ENCODE peak calls at places on chromosome 7, in six cellular contexts. V is EH; U is choroid plexus epithelial cell; Z is GM13977; N is stimulated activated CD4-positive, alpha-beta T cell treated with anti-CD3 and anti-CD28 coated beads, Interleukin-1b, Interleukin-23, amount 100 ng/mL, for 24 hours; B is hypothalamus. A is an unnamed sample.
A peak's percentile ranks its signal among the peaks of the same experiment; 100 is the strongest.

GRCh38 chr7:118372530-118372929 is 148.0 kb downstream of the ANKRD7 start:
- DNase-seq in V (no peak), U (peak; percentile 8), Z (no peak), N (no peak), B (no peak), A (peak; percentile 2)

GRCh38 chr7:157850481-157851444 is 514.0 kb downstream of the DNAJB6 start:
- DNase-seq in V (no peak), U (no peak), Z (no peak), N (no peak), B (no peak), A (no peak)

GRCh38 chr7:35415411-35415822 is 161.5 kb upstream of the TBX20 start:
- DNase-seq in V (no peak), U (no peak), Z (no peak), N (no peak), B (no peak), A (no peak)

GRCh38 chr7:121076350-121077164 is 88.0 kb downstream of the CPED1 start:
- DNase-seq in V (peak; percentile 76), U (peak; percentile 94), Z (no peak), N (no peak), B (no peak), A (peak; percentile 72)

GRCh38 chr7:94512735-94513564 is 3.3 kb downstream of the CASD1 start:
- DNase-seq in V (no peak), U (no peak), Z (no peak), N (no peak), B (no peak), A (no peak)

GRCh38 chr7:2926898-2927405 is 82.8 kb upstream of the GNA12 start:
- DNase-seq in V (no peak), U (no peak), Z (no peak), N (no peak), B (no peak), A (no peak)

GRCh38 chr7:43439631-43440401 is 143.1 kb upstream of the STK17A start:
- DNase-seq in V (peak; percentile 56), U (peak; percentile 76), Z (peak; percentile 86), N (peak; percentile 48), B (no peak), A (peak; percentile 58)

GRCh38 chr7:128189231-128189930 is 51.7 kb upstream of the LEP start:
- DNase-seq in V (no peak), U (no peak), Z (no peak), N (no peak), B (no peak), A (no peak)

GRCh38 chr7:12788591-12788990 is 101.2 kb downstream of the ARL4A start:
- DNase-seq in V (no peak), U (no peak), Z (no peak), N (no peak), B (no peak), A (no peak)

GRCh38 chr7:114519215-114519614 is 104.6 kb downstream of the FOXP2 start:
- DNase-seq in V (no peak), U (peak; percentile 34), Z (no peak), N (no peak), B (no peak), A (peak; percentile 76)

GRCh38 chr7:51591223-51591622 is 274.6 kb upstream of the COBL start:
- DNase-seq in V (no peak), U (no peak), Z (no peak), N (no peak), B (no peak), A (no peak)

GRCh38 chr7:25656581-25657026 is 428.3 kb upstream of the NPVF start:
- DNase-seq in V (peak; percentile 18), U (no peak), Z (no peak), N (no peak), B (no peak), A (peak; percentile 27)

GRCh38 chr7:41108821-41109220 is 594.1 kb downstream of the INHBA start:
- DNase-seq in V (no peak), U (no peak), Z (no peak), N (no peak), B (no peak), A (no peak)

GRCh38 chr7:92634924-92635519 is 44.8 kb upstream of the FAM133B start:
- DNase-seq in V (peak; percentile 81), U (peak; percentile 90), Z (no peak), N (no peak), B (no peak), A (peak; percentile 75)

GRCh38 chr7:42107484-42107883 is 129.5 kb downstream of the GLI3 start:
- DNase-seq in V (peak; percentile 72), U (peak; percentile 22), Z (no peak), N (no peak), B (no peak), A (peak; percentile 85)

GRCh38 chr7:38840736-38841460 is 68.1 kb downstream of the VPS41 start:
- DNase-seq in V (peak; percentile 87), U (peak; percentile 89), Z (no peak), N (no peak), B (no peak), A (peak; percentile 71)

GRCh38 chr7:107079212-107079940 is 34.9 kb downstream of the PRKAR2B start:
- DNase-seq in V (no peak), U (no peak), Z (no peak), N (no peak), B (no peak), A (no peak)

GRCh38 chr7:107078517-107078966 is 34.0 kb downstream of the PRKAR2B start:
- DNase-seq in V (peak; percentile 41), U (peak; percentile 60), Z (no peak), N (no peak), B (no peak), A (peak; percentile 11)

GRCh38 chr7:134986363-134987231 is at the start of gene AGBL3:
- DNase-seq in V (peak; percentile 98), U (peak; percentile 98), Z (peak; percentile 83), N (peak; percentile 78), B (peak; percentile 91), A (peak; percentile 97)

GRCh38 chr7:128701062-128701785 is 29.1 kb downstream of the GARIN1A start:
- DNase-seq in V (no peak), U (no peak), Z (no peak), N (no peak), B (no peak), A (no peak)

GRCh38 chr7:155338632-155339320 is 41.1 kb downstream of the INSIG1 start:
- DNase-seq in V (no peak), U (no peak), Z (peak; percentile 41), N (no peak), B (no peak), A (no peak)

GRCh38 chr7:100706672-100707311 is 871 bp downstream of the POP7 start:
- DNase-seq in V (no peak), U (no peak), Z (no peak), N (no peak), B (no peak), A (no peak)

GRCh38 chr7:131636092-131636491 is 79.7 kb upstream of the PODXL start:
- DNase-seq in V (no peak), U (no peak), Z (no peak), N (no peak), B (no peak), A (peak; percentile 71)

GRCh38 chr7:71683382-71683781 is 551.4 kb downstream of the GALNT17 start:
- DNase-seq in V (no peak), U (no peak), Z (no peak), N (no peak), B (no peak), A (no peak)

GRCh38 chr7:94064541-94065191 is 60.5 kb upstream of the BET1 start:
- DNase-seq in V (peak; percentile 51), U (peak; percentile 64), Z (no peak), N (no peak), B (no peak), A (peak; percentile 88)

GRCh38 chr7:134480730-134481129 is 21.8 kb upstream of the AKR1B1 start:
- DNase-seq in V (peak; percentile 79), U (peak; percentile 45), Z (no peak), N (no peak), B (no peak), A (peak; percentile 35)

GRCh38 chr7:158368449-158368848 is 219.2 kb downstream of the PTPRN2 start:
- DNase-seq in V (no peak), U (no peak), Z (no peak), N (no peak), B (no peak), A (no peak)

GRCh38 chr7:6576024-6576866 is 1.0 kb upstream of the ZDHHC4 start:
- DNase-seq in V (peak; percentile 7), U (no peak), Z (no peak), N (no peak), B (no peak), A (no peak)

GRCh38 chr7:38385682-38386081 is 112.2 kb upstream of the TARP start:
- DNase-seq in V (no peak), U (no peak), Z (no peak), N (no peak), B (no peak), A (no peak)

GRCh38 chr7:26681819-26682418 is 182.5 kb downstream of the SKAP2 start:
- DNase-seq in V (peak; percentile 38), U (peak; percentile 41), Z (peak; percentile 17), N (no peak), B (no peak), A (peak; percentile 39)

GRCh38 chr7:34057956-34058355 is 152.6 kb downstream of the BMPER start:
- DNase-seq in V (peak; percentile 34), U (no peak), Z (no peak), N (no peak), B (no peak), A (no peak)

GRCh38 chr7:80135306-80136104 is 874 bp downstream of the GNAI1 start:
- DNase-seq in V (peak; percentile 49), U (peak; percentile 43), Z (peak; percentile 21), N (no peak), B (peak; percentile 59), A (peak; percentile 43)

GRCh38 chr7:45021604-45022296 is 21.7 kb downstream of the CCM2 start:
- DNase-seq in V (peak; percentile 43), U (peak; percentile 53), Z (no peak), N (no peak), B (no peak), A (no peak)

A was measured in fibroblast of the aortic adventitia.